ENCODE peak calls at places on chromosomes 3 and 15, in ten cellular contexts. K, Y, H, X, U, T, B, R, F and I are unnamed samples.

GRCh38 chr15:28935316-28935715 is 49.5 kb downstream of the APBA2 start:
- DNase-seq in K (no peak), Y (no peak), H (no peak), X (no peak), U (no peak), T (peak), B (peak), R (peak), F (no peak), I (no peak)

GRCh38 chr3:58141766-58142345 is 68.9 kb downstream of the DNASE1L3 start:
- DNase-seq in K (no peak), Y (no peak), H (no peak), X (no peak), U (no peak), T (no peak), B (no peak), R (no peak), F (no peak), I (no peak)

GRCh38 chr15:70054366-70054765 is 43.4 kb downstream of the TLE3 start:
- DNase-seq in K (no peak), Y (no peak), H (no peak), X (no peak), U (no peak), T (no peak), B (no peak), R (no peak), F (no peak), I (no peak)

GRCh38 chr3:151538706-151539403 is 78.0 kb upstream of the IGSF10 start:
- DNase-seq in K (no peak), Y (no peak), H (no peak), X (no peak), U (no peak), T (no peak), B (no peak), R (no peak), F (peak), I (no peak)

GRCh38 chr15:85743392-85744045 is 51.2 kb downstream of the KLHL25 start:
- DNase-seq in K (no peak), Y (no peak), H (no peak), X (no peak), U (no peak), T (no peak), B (no peak), R (no peak), F (no peak), I (no peak)

GRCh38 chr3:5022966-5023776 is 43.9 kb downstream of the BHLHE40 start:
- DNase-seq in K (peak), Y (peak), H (no peak), X (no peak), U (no peak), T (no peak), B (no peak), R (no peak), F (peak), I (no peak)

GRCh38 chr15:79075256-79075655 is 15.3 kb downstream of the RASGRF1 start:
- DNase-seq in K (no peak), Y (no peak), H (no peak), X (no peak), U (no peak), T (no peak), B (no peak), R (no peak), F (no peak), I (no peak)

GRCh38 chr15:73844356-73844755 is 29.0 kb upstream of the TBC1D21 start:
- DNase-seq in K (no peak), Y (no peak), H (no peak), X (no peak), U (no peak), T (no peak), B (no peak), R (no peak), F (no peak), I (no peak)

GRCh38 chr15:23750776-23751175 is 63.7 kb upstream of the NDN start:
- DNase-seq in K (no peak), Y (no peak), H (no peak), X (no peak), U (no peak), T (no peak), B (no peak), R (no peak), F (peak), I (no peak)

GRCh38 chr3:72048873-72049272 is 263.9 kb upstream of the PROK2 start:
- DNase-seq in K (no peak), Y (no peak), H (no peak), X (no peak), U (no peak), T (no peak), B (no peak), R (no peak), F (no peak), I (no peak)

GRCh38 chr3:140148824-140149390 is 213.9 kb downstream of the CLSTN2 start:
- DNase-seq in K (no peak), Y (no peak), H (no peak), X (no peak), U (no peak), T (no peak), B (no peak), R (no peak), F (no peak), I (no peak)

GRCh38 chr15:99741835-99742234 is 8.6 kb upstream of the LYSMD4 start:
- DNase-seq in K (no peak), Y (no peak), H (no peak), X (no peak), U (no peak), T (no peak), B (no peak), R (no peak), F (no peak), I (no peak)

GRCh38 chr3:58411036-58411435 is 22.6 kb downstream of the PDHB start:
- DNase-seq in K (no peak), Y (no peak), H (no peak), X (no peak), U (no peak), T (no peak), B (no peak), R (no peak), F (no peak), I (no peak)

GRCh38 chr3:143163562-143163961 is 44.0 kb downstream of the CHST2 start:
- DNase-seq in K (no peak), Y (no peak), H (no peak), X (no peak), U (no peak), T (no peak), B (no peak), R (no peak), F (no peak), I (no peak)

GRCh38 chr3:50156991-50157493 is 1.9 kb downstream of the SEMA3F start:
- DNase-seq in K (no peak), Y (no peak), H (no peak), X (no peak), U (no peak), T (no peak), B (no peak), R (no peak), F (no peak), I (no peak)